ENCODE peak calls at places on chromosomes 3 and 15, in four cellular contexts. X, P, C and A are unnamed samples.
A peak's percentile ranks its signal among the peaks of the same experiment; 100 is the strongest.

GRCh38 chr15:74543583-74543982 is 2.6 kb downstream of the ARID3B start:
- DNase-seq in P (no peak), X (no peak), C (no peak), A (no peak)

GRCh38 chr3:77524467-77524866 is 484.6 kb downstream of the ROBO2 start:
- DNase-seq in C (no peak), P (no peak), X (no peak), A (no peak)

GRCh38 chr15:78838480-78838879 is 27.2 kb upstream of the ADAMTS7 start:
- DNase-seq in P (no peak), C (peak; percentile 43), X (peak; percentile 24), A (no peak)

GRCh38 chr3:51984269-51984647 is 923 bp downstream of the ACY1 start:
- DNase-seq in X (no peak), P (no peak), C (no peak), A (no peak)

GRCh38 chr3:67215690-67216089 is 217.6 kb downstream of the KBTBD8 start:
- DNase-seq in X (no peak), C (no peak), P (no peak), A (no peak)

GRCh38 chr3:66397745-66398144 is 103.1 kb downstream of the LRIG1 start:
- DNase-seq in C (peak; percentile 44), X (peak; percentile 64), P (no peak), A (no peak)

GRCh38 chr15:41827290-41827879 is 507 bp upstream of the JMJD7 start:
- DNase-seq in C (no peak), X (no peak), P (no peak), A (no peak)

GRCh38 chr15:61102281-61102680 is 126.8 kb downstream of the RORA start:
- DNase-seq in C (no peak), X (no peak), P (no peak), A (no peak)

GRCh38 chr3:155664922-155665695 is 79.8 kb downstream of the PLCH1 start:
- DNase-seq in P (no peak), C (peak; percentile 88), X (peak; percentile 89), A (peak; percentile 69)

GRCh38 chr3:187972454-187972853 is 181.5 kb upstream of the LPP start:
- DNase-seq in C (no peak), P (no peak), X (peak; percentile 37), A (no peak)

GRCh38 chr3:45943207-45943846 is at the start of gene CXCR6:
- DNase-seq in X (no peak), P (no peak), C (peak; percentile 34), A (peak; percentile 20)

GRCh38 chr15:33242165-33242564 is 47.7 kb upstream of the FMN1 start:
- DNase-seq in P (peak; percentile 88), X (no peak), C (peak; percentile 83), A (peak; percentile 98)

GRCh38 chr15:57607570-57608000 is 15.9 kb downstream of the MYZAP start:
- DNase-seq in P (no peak), X (peak; percentile 80), C (peak; percentile 56), A (peak; percentile 75)

GRCh38 chr3:43867673-43868072 is 176.9 kb downstream of the ABHD5 start:
- DNase-seq in P (no peak), X (peak; percentile 71), C (peak; percentile 84), A (peak; percentile 58)

GRCh38 chr15:72733941-72734738 is 48.1 kb downstream of the BBS4 start:
- DNase-seq in P (no peak), C (no peak), X (no peak), A (no peak)

GRCh38 chr15:90838066-90838465 is 30.3 kb upstream of the FURIN start:
- DNase-seq in C (no peak), X (no peak), P (no peak), A (no peak)

GRCh38 chr15:88897456-88898194 is 2.3 kb upstream of the HAPLN3 start:
- DNase-seq in X (peak; percentile 77), P (no peak), C (peak; percentile 93), A (peak; percentile 81)

GRCh38 chr15:92921215-92922131 is 21.3 kb downstream of the CHD2 start:
- DNase-seq in X (peak; percentile 35), C (peak; percentile 85), P (peak; percentile 86), A (peak; percentile 97)

GRCh38 chr15:85307687-85308045 is 72.7 kb upstream of the AKAP13 start:
- DNase-seq in C (no peak), P (no peak), X (no peak), A (peak; percentile 24)

GRCh38 chr3:117709108-117709507 is 999.5 kb downstream of the TUSC7 start:
- DNase-seq in C (no peak), P (no peak), X (no peak), A (no peak)

GRCh38 chr3:195774917-195775316 is 36.8 kb downstream of the MUC4 start:
- DNase-seq in C (peak; percentile 61), P (no peak), X (peak; percentile 14), A (no peak)

GRCh38 chr15:78178056-78178455 is 28.9 kb downstream of the IDH3A start:
- DNase-seq in P (no peak), X (no peak), C (no peak), A (no peak)

GRCh38 chr3:181265750-181266333 is 276.3 kb upstream of the DNAJC19 start:
- DNase-seq in X (peak; percentile 1), C (peak; percentile 0), P (no peak), A (peak; percentile 11)

GRCh38 chr3:21750291-21750690 is 719 bp downstream of the ZNF385D start:
- DNase-seq in X (peak; percentile 39), P (no peak), C (peak; percentile 73), A (peak; percentile 72)

GRCh38 chr3:132804498-132804897 is 82.3 kb upstream of the NPHP3 start:
- DNase-seq in C (peak; percentile 66), X (no peak), P (no peak), A (peak; percentile 71)

GRCh38 chr3:197088370-197088769 is 58.8 kb upstream of the MELTF start:
- DNase-seq in X (no peak), P (no peak), C (no peak), A (no peak)

GRCh38 chr3:177574232-177574856 is 377.1 kb upstream of the TBL1XR1 start:
- DNase-seq in X (peak; percentile 67), C (peak; percentile 69), P (no peak), A (peak; percentile 67)

GRCh38 chr3:71724584-71725278 is 471 bp downstream of the EIF4E3 start:
- DNase-seq in X (no peak), C (peak; percentile 60), P (no peak), A (peak; percentile 21)

GRCh38 chr15:91625506-91625905 is 228.0 kb upstream of the SLCO3A1 start:
- DNase-seq in X (no peak), C (no peak), P (no peak), A (peak; percentile 25)

GRCh38 chr3:181383760-181384159 is 328.0 kb upstream of the SOX2 start:
- DNase-seq in P (no peak), C (no peak), X (no peak), A (no peak)

GRCh38 chr3:114093596-114093995 is 37.1 kb downstream of the QTRT2 start:
- DNase-seq in C (peak; percentile 85), P (peak; percentile 60), X (peak; percentile 76), A (peak; percentile 74)

GRCh38 chr15:80041497-80042253 is 17.8 kb upstream of the ZFAND6 start:
- DNase-seq in P (no peak), C (no peak), X (no peak), A (no peak)

GRCh38 chr3:169542347-169542751 is 121.2 kb downstream of the MECOM start:
- DNase-seq in X (peak; percentile 30), C (no peak), P (no peak), A (no peak)

GRCh38 chr3:134002326-134002725 is 27.4 kb downstream of the SLCO2A1 start:
- DNase-seq in X (peak; percentile 50), P (no peak), C (peak; percentile 92), A (peak; percentile 31)

GRCh38 chr3:4571690-4572334 is 78.7 kb downstream of the ITPR1 start:
- DNase-seq in X (no peak), C (peak; percentile 14), P (no peak), A (peak; percentile 27)

GRCh38 chr15:94203321-94203720 is 28.0 kb upstream of the MCTP2 start:
- DNase-seq in X (no peak), C (no peak), P (no peak), A (no peak)

GRCh38 chr15:94205366-94205765 is 26.0 kb upstream of the MCTP2 start:
- DNase-seq in P (no peak), C (no peak), X (no peak), A (no peak)

GRCh38 chr15:94198633-94199032 is 32.7 kb upstream of the MCTP2 start:
- DNase-seq in X (no peak), P (no peak), C (no peak), A (no peak)

GRCh38 chr15:94196536-94196935 is 34.8 kb upstream of the MCTP2 start:
- DNase-seq in P (no peak), X (peak; percentile 3), C (no peak), A (no peak)

GRCh38 chr15:94199725-94200124 is 31.6 kb upstream of the MCTP2 start:
- DNase-seq in P (no peak), X (no peak), C (no peak), A (no peak)
- H2AFZ ChIP-seq in P (no peak overlapping the region), X (no peak overlapping the region), C (no peak overlapping the region), A (no peak overlapping the region)

GRCh38 chr3:131480116-131480515 is 22.7 kb downstream of the MRPL3 start:
- DNase-seq in P (no peak), C (no peak), X (no peak), A (no peak)

GRCh38 chr3:131491084-131491483 is 11.7 kb downstream of the MRPL3 start:
- DNase-seq in C (no peak), X (no peak), P (no peak), A (no peak)

DNA sequence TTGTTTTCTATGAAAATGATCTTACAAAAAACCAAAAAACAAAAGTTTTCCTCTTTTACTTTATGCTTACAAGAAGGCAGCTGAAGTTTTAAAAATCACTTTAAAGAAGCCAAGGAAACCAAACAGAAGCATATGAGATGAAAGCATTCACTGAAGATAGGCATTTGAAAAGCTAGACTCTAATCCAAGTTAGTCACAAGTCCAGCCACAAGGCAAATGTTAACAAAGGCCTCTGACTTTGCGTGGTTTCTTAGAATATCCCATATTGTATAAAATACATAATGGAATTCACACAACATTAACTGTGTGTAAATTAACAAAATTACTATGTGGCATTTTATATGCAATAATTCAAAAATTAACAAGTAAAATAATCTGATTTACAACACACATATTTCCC is 17.7 kb downstream of the MRPL3 start:
- DNase-seq in P (no peak), C (no peak), X (no peak), A (no peak)
- H3K36me3 ChIP-seq in P (peaks cover 12% of the 10 kb centered on the region), C (peaks cover 45% of the 10 kb centered on the region), X (no peaks in the 10 kb centered on the region), A (peaks cover 32% of the 10 kb centered on the region)

DNA sequence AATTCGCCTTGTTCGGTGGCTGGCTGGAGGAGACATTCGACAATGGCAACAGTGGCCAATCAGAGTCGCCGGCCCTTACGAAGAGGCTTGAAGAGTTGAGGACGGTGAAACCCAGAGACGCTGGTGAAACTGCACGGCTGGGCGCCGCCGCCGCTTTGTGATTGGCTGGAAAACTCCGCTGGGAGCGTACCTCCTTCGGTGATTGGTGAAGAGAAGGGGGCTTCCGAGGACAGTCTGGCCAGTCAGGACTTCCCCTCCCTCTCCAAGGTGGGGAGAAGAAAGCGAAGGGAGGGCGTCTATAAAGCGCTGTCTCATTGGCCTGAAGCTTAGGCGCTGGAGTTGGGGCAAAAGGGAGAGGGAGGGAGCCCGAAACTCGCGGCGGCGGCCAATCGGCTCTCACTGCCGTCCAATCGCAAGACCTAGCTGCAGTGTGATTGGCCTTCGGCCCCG is 554 bp upstream of the GSK3B start:
- DNase-seq in P (peak; percentile 97), X (peak; percentile 100), C (peak; percentile 99), A (peak; percentile 100)
- TF ChIP-seq EZH2 in P (peak; percentile 60), X (peak; percentile 71), C (no peak), A (peak; percentile 59)

DNA sequence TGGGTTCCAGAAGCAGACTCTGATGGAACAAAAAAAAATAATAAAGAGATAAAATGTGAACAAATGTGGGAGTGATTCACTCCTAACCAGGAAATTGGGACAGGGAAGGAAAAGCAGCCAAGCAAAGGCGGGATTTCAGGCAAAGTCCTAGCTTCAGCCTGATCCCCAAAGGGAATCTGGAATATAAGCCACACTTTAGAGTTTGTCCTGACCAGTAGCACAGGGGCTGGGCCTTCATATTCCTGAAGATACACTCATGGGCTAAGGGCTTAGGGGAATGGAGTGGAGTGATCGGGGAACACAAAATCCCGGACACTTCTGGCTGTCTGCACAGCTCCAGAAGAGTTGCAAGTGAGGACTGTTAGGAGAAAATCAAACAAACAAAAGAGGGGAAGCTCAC is 135.0 kb upstream of the COL8A1 start:
- DNase-seq in X (peak; percentile 43), P (no peak), C (peak; percentile 51), A (no peak)
- H2AFZ ChIP-seq in X (peak overlapping the region; percentile 61), P (peak overlapping the region; percentile 82), C (peak overlapping the region; percentile 74), A (peak overlapping the region; percentile 42)